ENCODE peak calls at places on chromosome X, in nine cellular contexts. N is NCI-H748 treated with DMSO at 0.1 percent for 48 hours; S is activated CD4-positive, alpha-beta T cell treated with anti-CD3 and anti-CD28 coated beads for 1 hour; D is lower leg skin; W is left ventricle myocardium superior; C is kidney tubule cell; J is H54; Q is GM04504; P is stromal cell of bone marrow. B is an unnamed sample.
A peak's percentile ranks its signal among the peaks of the same experiment; 100 is the strongest.

GRCh38 chrX:8879750-8880149 is 78.6 kb upstream of the FAM9A start:
- DNase-seq in W (no peak), D (no peak), C (peak; percentile 30), P (no peak), N (no peak), Q (no peak), J (no peak), S (no peak), B (no peak)

GRCh38 chrX:75038925-75039324 is 113.7 kb upstream of the NEXMIF start:
- DNase-seq in P (no peak), S (no peak), Q (peak; percentile 2), D (no peak), J (no peak), W (no peak), C (peak; percentile 8), N (peak; percentile 3), B (peak; percentile 3)

GRCh38 chrX:9847071-9847470 is 60.8 kb downstream of the SHROOM2 start:
- DNase-seq in J (peak; percentile 10), P (no peak), S (no peak), W (no peak), C (peak; percentile 90), D (no peak), N (no peak), Q (no peak), B (peak; percentile 14)

GRCh38 chrX:137352101-137352660 is 213.7 kb upstream of the ZIC3 start:
- DNase-seq in P (no peak), J (no peak), W (no peak), Q (no peak), C (no peak), N (no peak), D (no peak), S (no peak), B (no peak)

GRCh38 chrX:116694046-116694445 is 231.3 kb upstream of the CT83 start:
- DNase-seq in S (no peak), P (no peak), W (no peak), D (no peak), Q (no peak), N (no peak), J (no peak), C (no peak), B (no peak)

GRCh38 chrX:14027031-14027430 is 2.7 kb downstream of the GEMIN8 start:
- DNase-seq in Q (no peak), S (no peak), C (peak; percentile 28), D (no peak), P (no peak), N (no peak), J (no peak), W (peak; percentile 40), B (no peak)

GRCh38 chrX:37407736-37408135 is 58.6 kb downstream of the PRRG1 start:
- DNase-seq in Q (no peak), J (no peak), N (no peak), C (no peak), P (no peak), S (no peak), W (no peak), D (no peak), B (no peak)

GRCh38 chrX:72381439-72382198 is 75.9 kb upstream of the CITED1 start:
- DNase-seq in P (no peak), S (no peak), N (no peak), J (no peak), Q (no peak), D (no peak), C (no peak), W (no peak), B (no peak)

GRCh38 chrX:132819885-132820284 is 138.5 kb downstream of the HS6ST2 start:
- DNase-seq in W (no peak), Q (no peak), D (no peak), N (no peak), J (no peak), C (no peak), P (no peak), S (no peak), B (no peak)

GRCh38 chrX:13938053-13938765 is 91.5 kb downstream of the GEMIN8 start:
- DNase-seq in S (no peak), J (no peak), D (no peak), Q (no peak), P (no peak), C (no peak), N (peak; percentile 8), W (peak; percentile 27), B (no peak)

GRCh38 chrX:997631-998137 is 214.8 kb downstream of the CRLF2 start:
- DNase-seq in D (no peak), P (no peak), Q (no peak), J (no peak), W (no peak), C (no peak), N (no peak), S (no peak), B (no peak)

GRCh38 chrX:793216-793770 is 162.7 kb downstream of the SHOX start:
- DNase-seq in P (no peak), S (no peak), Q (no peak), C (no peak), N (no peak), W (no peak), D (peak; percentile 74), J (no peak), B (no peak)

GRCh38 chrX:12390301-12390700 is 252.0 kb downstream of the FRMPD4 start:
- DNase-seq in D (no peak), Q (peak; percentile 25), J (no peak), W (no peak), P (peak; percentile 56), S (no peak), N (no peak), C (no peak), B (peak; percentile 24)

GRCh38 chrX:40646489-40647306 is 663 bp downstream of the CXorf38 start:
- DNase-seq in W (peak; percentile 43), Q (no peak), C (peak; percentile 37), S (no peak), N (peak; percentile 34), J (no peak), D (peak; percentile 87), P (no peak), B (no peak)

GRCh38 chrX:145715641-145716138 is 101.9 kb upstream of the SLITRK2 start:
- DNase-seq in P (no peak), S (no peak), N (no peak), Q (no peak), D (no peak), J (no peak), C (no peak), W (no peak), B (no peak)

B was measured in AG09309.